ENCODE peak calls at places on chromosomes 11 and 22, in ten cellular contexts. Q is PC-3, J is DND-41, L is fibroblast of lung, W is lower lobe of right lung, K is iPS DF 6.9, G is cardiac muscle cell, Z is brain microvascular endothelial cell, X is mammary epithelial cell, F is psoas muscle. D is an unnamed sample. For H3K36me3, the result is how much of the 10 kb centered on the place peaks cover.

GRCh38 chr11:61553373-61554171 is 27.3 kb downstream of the SYT7 start:
- DNase-seq in Q (no peak), J (no peak), L (no peak), W (no peak), K (no peak), G (no peak), Z (no peak), X (no peak), F (no peak), D (peak)

GRCh38 chr11:43989162-43989961 is 46.9 kb downstream of the C11orf96 start:
- DNase-seq in Q (no peak), J (no peak), L (no peak), W (no peak), K (no peak), G (peak), Z (no peak), X (no peak), F (peak), D (peak)

GRCh38 chr11:126748097-126748756 is 252.3 kb downstream of the KIRREL3 start:
- DNase-seq in Q (no peak), J (no peak), L (peak), W (peak), K (no peak), G (no peak), Z (no peak), X (no peak), F (no peak), D (no peak)

GRCh38 chr11:1358286-1358685 is 31.4 kb upstream of the BRSK2 start:
- DNase-seq in Q (no peak), J (no peak), L (no peak), W (no peak), K (no peak), G (peak), Z (no peak), X (no peak), F (no peak), D (peak)

GRCh38 chr11:35082322-35083180 is 56.4 kb upstream of the CD44 start:
- DNase-seq in Q (peak), J (peak), L (peak), W (peak), K (peak), G (peak), Z (peak), X (peak), F (peak), D (peak)

GRCh38 chr11:21561589-21561988 is 631.3 kb upstream of the ANO5 start:
- DNase-seq in Q (no peak), J (no peak), L (peak), W (no peak), K (no peak), G (no peak), Z (no peak), X (peak), F (no peak), D (no peak)

GRCh38 chr11:16958833-16959232 is 55.4 kb downstream of the PLEKHA7 start:
- DNase-seq in Q (no peak), J (no peak), L (no peak), W (peak), K (no peak), G (no peak), Z (no peak), X (no peak), F (no peak), D (no peak)

GRCh38 chr22:17672417-17672991 is 33.9 kb downstream of the BCL2L13 start:
- DNase-seq in Q (peak), J (no peak), L (peak), W (no peak), K (no peak), G (no peak), Z (no peak), X (no peak), F (no peak), D (no peak)

GRCh38 chr11:118552341-118552740 is 13.4 kb downstream of the IFT46 start:
- DNase-seq in Q (no peak), J (no peak), L (no peak), W (no peak), K (no peak), G (no peak), Z (no peak), X (no peak), F (no peak), D (no peak)
- H3K36me3 ChIP-seq in Q (under half), J (under half), L (under half), W (half or more), K (under half), G (under half), Z (under half), X (under half), F (half or more), D (under half)

GRCh38 chr22:20516399-20516798 is 9.0 kb downstream of the MED15 start:
- DNase-seq in Q (no peak), J (no peak), L (no peak), W (no peak), K (no peak), G (no peak), Z (no peak), X (no peak), F (no peak), D (no peak)

GRCh38 chr22:20519558-20519957 is 12.1 kb downstream of the MED15 start:
- DNase-seq in Q (no peak), J (no peak), L (no peak), W (no peak), K (no peak), G (no peak), Z (no peak), X (no peak), F (no peak), D (no peak)

GRCh38 chr22:20517422-20517821 is 10.0 kb downstream of the MED15 start:
- DNase-seq in Q (no peak), J (no peak), L (no peak), W (no peak), K (no peak), G (no peak), Z (peak), X (peak), F (no peak), D (no peak)

GRCh38 chr22:20520093-20520511 is 12.7 kb downstream of the MED15 start:
- DNase-seq in Q (no peak), J (no peak), L (peak), W (peak), K (no peak), G (no peak), Z (peak), X (no peak), F (no peak), D (no peak)

GRCh38 chr22:20517841-20518592 is 10.6 kb downstream of the MED15 start:
- DNase-seq in Q (no peak), J (no peak), L (no peak), W (peak), K (no peak), G (no peak), Z (no peak), X (no peak), F (no peak), D (no peak)
- H3K36me3 ChIP-seq in Q (under half), J (half or more), L (under half), W (under half), K (under half), G (under half), Z (half or more), X (under half), F (under half), D (under half)

GRCh38 chr11:123481647-123482046 is 51.6 kb downstream of the GRAMD1B start:
- DNase-seq in Q (no peak), J (no peak), L (no peak), W (no peak), K (no peak), G (no peak), Z (no peak), X (no peak), F (no peak), D (no peak)
- H3K36me3 ChIP-seq in Q (under half), J (under half), L (under half), W (under half), K (under half), G (under half), Z (under half), X (under half), F (under half), D (under half)

GRCh38 chr22:24117942-24118341 is 63.3 kb upstream of the SUSD2 start:
- DNase-seq in Q (no peak), J (peak), L (no peak), W (no peak), K (no peak), G (no peak), Z (no peak), X (no peak), F (no peak), D (peak)
- H3K36me3 ChIP-seq in Q (under half), J (half or more), L (under half), W (half or more), K (under half), G (under half), Z (under half), X (under half), F (half or more), D (under half)

DNA sequence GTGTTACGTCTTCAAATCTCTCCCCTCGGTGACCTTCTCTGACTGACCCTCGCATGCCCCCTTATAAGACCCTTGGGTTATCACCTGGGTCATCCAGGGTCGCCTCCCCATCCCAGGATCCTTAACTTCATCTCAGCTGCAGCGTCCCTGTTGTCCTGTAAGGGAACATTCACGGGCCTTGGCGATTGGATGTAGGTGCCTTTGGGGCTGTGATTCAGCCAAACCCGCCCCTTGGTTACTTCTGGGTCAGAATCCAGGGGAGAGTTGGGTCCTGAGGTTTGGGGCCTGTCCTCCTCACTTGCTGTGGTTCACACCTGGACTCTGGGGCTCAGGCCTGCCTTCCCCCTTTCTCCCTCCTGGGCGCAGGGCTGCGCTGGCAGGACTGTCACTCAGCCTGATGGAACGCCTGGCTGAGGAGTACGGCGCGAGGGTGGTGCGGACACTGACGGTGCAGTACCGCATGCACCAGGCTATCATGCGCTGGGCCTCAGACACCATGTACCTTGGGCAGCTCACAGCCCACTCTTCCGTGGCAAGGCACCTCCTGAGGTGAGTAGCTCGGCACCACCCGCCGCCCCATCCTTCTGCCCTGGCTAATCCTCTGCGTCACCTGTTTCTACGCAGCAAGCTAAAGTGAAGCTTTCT is 29.4 kb downstream of the IGHMBP2 start:
- DNase-seq in Q (no peak), J (no peak), L (no peak), W (no peak), K (no peak), G (no peak), Z (no peak), X (no peak), F (no peak), D (peak)
- H3K36me3 ChIP-seq in Q (under half), J (half or more), L (under half), W (half or more), K (under half), G (under half), Z (under half), X (under half), F (half or more), D (under half)